ENCODE peak calls at places on chromosomes 6 and 20, in seven cellular contexts. M is body of pancreas; Z is coronary artery; L is tibial nerve; T is MCF 10A; Y is CD4-positive, alpha-beta T cell; V is breast epithelium. K is an unnamed sample.
A peak's percentile ranks its signal among the peaks of the same experiment; 100 is the strongest.

GRCh38 chr20:36491901-36492617 is 49.3 kb upstream of the MYL9 start:
- DNase-seq in Z (no peak), Y (peak; percentile 48), V (no peak), L (no peak), M (no peak), T (peak; percentile 47), K (no peak)

GRCh38 chr20:41052742-41053419 is 24.3 kb downstream of the TOP1 start:
- DNase-seq in V (no peak), L (no peak), Z (no peak), T (peak; percentile 38), Y (no peak), M (no peak), K (no peak)

GRCh38 chr6:42929928-42930360 is 664 bp downstream of the CNPY3 start:
- DNase-seq in M (peak; percentile 33), V (no peak), T (peak; percentile 47), L (no peak), Z (no peak), Y (peak; percentile 25), K (no peak)

GRCh38 chr20:47432251-47433210 is 69.2 kb upstream of the NCOA3 start:
- DNase-seq in L (no peak), V (no peak), Z (no peak), T (peak; percentile 94), Y (no peak), M (no peak), K (no peak)

GRCh38 chr6:88266126-88266525 is 100.0 kb upstream of the CNR1 start:
- DNase-seq in M (no peak), T (no peak), V (no peak), L (no peak), Y (no peak), Z (no peak), K (no peak)

GRCh38 chr20:23048283-23049200 is 930 bp downstream of the THBD start:
- DNase-seq in V (no peak), M (peak; percentile 27), Y (no peak), Z (peak; percentile 80), L (peak; percentile 37), T (no peak), K (no peak)

GRCh38 chr6:112466378-112467151 is 119.4 kb downstream of the RFPL4B start:
- DNase-seq in Z (no peak), M (no peak), V (no peak), T (peak; percentile 59), Y (no peak), L (no peak), K (no peak)

GRCh38 chr6:44702292-44702691 is 314.8 kb downstream of the CDC5L start:
- DNase-seq in V (no peak), L (no peak), T (no peak), Y (no peak), M (no peak), Z (peak; percentile 16), K (no peak)

GRCh38 chr20:34582221-34582620 is 23.7 kb downstream of the MAP1LC3A start:
- DNase-seq in L (no peak), Y (no peak), M (no peak), T (no peak), V (no peak), Z (no peak), K (peak; percentile 13)

GRCh38 chr20:57890254-57890800 is 180.5 kb upstream of the PMEPA1 start:
- DNase-seq in L (no peak), T (no peak), V (no peak), Z (no peak), M (no peak), Y (no peak), K (no peak)

GRCh38 chr6:169530762-169531143 is 171.1 kb downstream of the WDR27 start:
- DNase-seq in V (no peak), M (no peak), Y (no peak), L (no peak), Z (no peak), T (no peak), K (no peak)

GRCh38 chr6:143061597-143062385 is 1.1 kb downstream of the AIG1 start:
- DNase-seq in T (peak; percentile 30), L (no peak), Z (no peak), M (no peak), V (no peak), Y (no peak), K (no peak)

GRCh38 chr6:43509984-43510826 is at the start of gene LRRC73:
- DNase-seq in M (peak; percentile 91), T (peak; percentile 72), Y (peak; percentile 70), V (peak; percentile 67), Z (peak; percentile 93), L (peak; percentile 76), K (peak; percentile 95)

GRCh38 chr6:125524356-125524755 is 222.6 kb upstream of the HDDC2 start:
- DNase-seq in Z (no peak), M (no peak), L (no peak), Y (no peak), T (no peak), V (no peak), K (no peak)

GRCh38 chr6:110656492-110656891 is 158.8 kb downstream of the CDK19 start:
- DNase-seq in T (no peak), Z (no peak), L (no peak), V (no peak), Y (no peak), M (no peak), K (no peak)

GRCh38 chr6:157798851-157799250 is 24.2 kb upstream of the SNX9 start:
- DNase-seq in T (no peak), Y (no peak), Z (no peak), L (no peak), V (no peak), M (no peak), K (no peak)

GRCh38 chr6:33607784-33608161 is 13.3 kb upstream of the ITPR3 start:
- DNase-seq in V (no peak), T (peak; percentile 71), M (no peak), Y (no peak), Z (no peak), L (no peak), K (no peak)

GRCh38 chr6:15280023-15280422 is 34.2 kb downstream of the JARID2 start:
- DNase-seq in V (no peak), L (no peak), T (peak; percentile 30), Z (no peak), Y (no peak), M (no peak), K (no peak)

GRCh38 chr6:131225127-131225526 is 89.9 kb downstream of the AKAP7 start:
- DNase-seq in Z (no peak), M (no peak), Y (no peak), L (no peak), V (no peak), T (no peak), K (no peak)

GRCh38 chr20:19817017-19817416 is 59.0 kb downstream of the RIN2 start:
- DNase-seq in Y (no peak), T (peak; percentile 96), V (no peak), L (no peak), M (no peak), Z (no peak), K (no peak)

GRCh38 chr6:140040391-140040790 is 665.9 kb upstream of the CITED2 start:
- DNase-seq in T (peak; percentile 40), Y (no peak), V (no peak), M (no peak), Z (no peak), L (no peak), K (no peak)

GRCh38 chr6:52595000-52595795 is 18.3 kb upstream of the TRAM2 start:
- DNase-seq in Y (no peak), M (no peak), V (no peak), T (peak; percentile 63), Z (peak; percentile 80), L (no peak), K (no peak)

GRCh38 chr6:169787797-169788196 is 36.4 kb downstream of the ERMARD start:
- DNase-seq in Y (no peak), L (no peak), Z (peak; percentile 49), V (no peak), T (no peak), M (no peak), K (peak; percentile 69)

GRCh38 chr6:39800388-39801032 is 8.3 kb downstream of the DAAM2 start:
- DNase-seq in Z (peak; percentile 69), M (no peak), T (no peak), L (no peak), Y (no peak), V (no peak), K (no peak)

GRCh38 chr6:136468711-136469110 is 81.5 kb downstream of the MAP7 start:
- DNase-seq in T (no peak), M (no peak), V (no peak), Z (no peak), L (no peak), Y (no peak), K (no peak)
- TF ChIP-seq CTCF in T (no peak), M (no peak), V (no peak), Z (no peak), L (no peak), Y (no peak), K (no peak)

DNA sequence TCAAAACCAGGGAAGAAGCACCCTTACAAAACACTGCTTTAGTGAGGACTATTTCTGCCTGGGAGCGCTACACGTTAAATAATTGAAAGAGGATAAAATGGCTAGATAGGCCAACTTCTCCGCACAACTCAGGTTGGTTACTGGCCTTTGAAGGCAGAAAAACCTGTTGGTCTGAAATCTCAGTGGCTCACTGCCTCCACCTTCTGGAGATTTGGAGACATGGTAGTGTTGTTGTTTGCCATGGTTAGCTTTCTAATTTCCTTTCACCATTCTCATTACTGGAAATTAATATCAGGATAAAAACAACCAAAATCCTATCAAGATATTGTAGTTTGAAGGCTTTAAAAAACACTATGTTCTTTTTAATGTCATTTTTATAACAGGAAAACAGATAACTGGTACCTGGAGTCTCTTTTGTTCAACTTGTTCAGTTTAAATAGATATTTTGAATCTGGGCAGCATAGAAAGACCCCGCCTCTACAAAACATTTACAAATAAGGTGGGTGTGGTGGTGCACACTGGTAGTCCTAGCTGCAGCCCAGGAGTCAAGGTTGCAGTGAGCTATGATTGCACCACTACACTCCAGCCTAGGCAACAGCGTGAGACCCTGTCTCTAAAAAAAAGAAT is 27.5 kb upstream of the BCLAF1 start:
- DNase-seq in Y (peak; percentile 45), L (no peak), Z (no peak), V (peak; percentile 48), M (peak; percentile 71), T (peak; percentile 79), K (no peak)
- TF ChIP-seq CTCF in Y (peak; percentile 83), L (peak; percentile 73), Z (peak; percentile 49), V (peak; percentile 80), M (peak; percentile 82), T (peak; percentile 63), K (peak; percentile 81)

DNA sequence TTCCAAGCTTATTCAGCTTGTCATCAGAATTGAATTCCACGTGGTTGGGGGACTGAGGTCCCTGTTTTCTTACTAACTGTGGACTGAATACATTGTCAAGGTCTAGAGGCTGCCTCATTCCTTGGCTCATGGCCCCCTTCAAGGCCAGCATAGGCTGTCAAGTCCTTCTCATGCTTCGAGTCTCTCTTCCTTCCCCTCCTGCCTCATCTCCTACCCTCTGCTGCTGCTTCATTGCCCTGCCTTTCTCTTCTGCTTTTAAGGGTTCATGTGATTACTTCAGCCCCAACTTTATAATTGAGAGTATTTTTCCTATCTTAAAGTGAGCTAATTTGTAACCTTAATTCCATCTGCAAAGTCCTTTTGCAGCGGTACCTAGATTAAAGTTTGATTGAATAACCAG is 27.6 kb upstream of the ZNF831 start:
- DNase-seq in Y (no peak), M (no peak), L (no peak), Z (no peak), V (no peak), T (no peak), K (no peak)
- TF ChIP-seq CTCF in Y (no peak), M (no peak), L (no peak), Z (no peak), V (no peak), T (no peak), K (no peak)

DNA sequence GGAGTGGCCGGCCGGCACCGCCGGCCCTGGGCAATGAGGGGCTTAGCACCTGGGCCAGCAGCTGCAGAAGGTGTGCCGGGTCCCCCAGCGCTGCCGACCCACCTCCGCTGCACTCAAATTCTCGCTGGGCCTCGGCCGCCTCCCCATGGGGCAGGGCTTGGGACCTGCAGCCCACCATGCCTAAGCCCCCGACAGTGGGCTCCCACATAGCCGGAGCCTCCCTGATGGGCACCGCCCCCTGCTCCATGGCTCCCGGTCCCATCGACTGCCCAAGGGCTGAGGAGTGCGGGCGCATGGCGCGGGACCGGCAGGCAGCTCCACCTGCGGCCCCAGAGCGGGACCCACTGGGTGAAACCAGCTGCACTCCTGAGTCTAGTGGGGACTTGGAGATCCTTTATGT is 13.8 kb downstream of the SPINT4 start:
- DNase-seq in Y (no peak), T (no peak), Z (no peak), V (no peak), M (no peak), L (no peak), K (no peak)
- TF ChIP-seq CTCF in Y (no peak), T (no peak), Z (no peak), V (no peak), M (no peak), L (no peak), K (no peak)

K was measured in osteocyte.